ENCODE peak calls at places on chromosome X, in nine cellular contexts. K is AG10803, X is pancreas, M is lower lobe of right lung, A is MCF 10A, L is A673, R is heart right ventricle, J is suprapubic skin, P is body of pancreas. H is an unnamed sample.

GRCh38 chrX:120361906-120362305 is at the start of gene ATP1B4:
- DNase-seq in L (no peak), X (no peak), P (no peak), M (no peak), R (no peak), K (no peak), J (no peak), A (no peak), H (no peak)

GRCh38 chrX:69153060-69153730 is 12.1 kb downstream of the PJA1 start:
- DNase-seq in P (peak), J (no peak), X (no peak), M (no peak), L (no peak), K (peak), A (no peak), R (no peak), H (no peak)

GRCh38 chrX:21973321-21974010 is 33.0 kb downstream of the SMS start:
- DNase-seq in M (no peak), K (no peak), R (no peak), L (no peak), A (no peak), X (no peak), J (no peak), P (no peak), H (no peak)

GRCh38 chrX:39491548-39492297 is 606.0 kb downstream of the BCOR start:
- DNase-seq in K (no peak), L (no peak), J (no peak), A (no peak), P (peak), R (no peak), X (no peak), M (no peak), H (no peak)

GRCh38 chrX:104343408-104344129 is 88.8 kb upstream of the ESX1 start:
- DNase-seq in A (peak), K (peak), P (peak), L (peak), J (no peak), R (peak), X (peak), M (no peak), H (no peak)

GRCh38 chrX:24466025-24466424 is 939 bp downstream of the PDK3 start:
- DNase-seq in R (no peak), K (no peak), J (no peak), L (no peak), M (no peak), X (no peak), P (no peak), A (no peak), H (no peak)

GRCh38 chrX:154051210-154051810 is 31.6 kb upstream of the IRAK1 start:
- DNase-seq in L (peak), J (no peak), M (peak), A (peak), P (peak), K (peak), X (peak), R (peak), H (peak)

GRCh38 chrX:66625525-66625924 is 13.4 kb downstream of the EDA2R start:
- DNase-seq in J (no peak), M (no peak), R (no peak), K (no peak), P (no peak), X (no peak), A (no peak), L (no peak), H (no peak)

GRCh38 chrX:50483283-50483682 is 12.7 kb upstream of the DGKK start:
- DNase-seq in P (no peak), J (no peak), K (no peak), R (no peak), X (no peak), L (no peak), A (no peak), M (no peak), H (no peak)

GRCh38 chrX:123189318-123189717 is 5.2 kb downstream of the GRIA3 start:
- DNase-seq in K (no peak), R (no peak), M (no peak), P (no peak), J (no peak), X (no peak), A (no peak), L (no peak), H (no peak)

GRCh38 chrX:82677281-82677680 is 830.8 kb upstream of the POU3F4 start:
- DNase-seq in X (no peak), A (peak), J (no peak), K (no peak), R (no peak), L (no peak), M (no peak), P (no peak), H (no peak)

GRCh38 chrX:38205037-38205436 is 15.6 kb downstream of the SRPX start:
- DNase-seq in J (no peak), L (no peak), P (no peak), R (no peak), X (no peak), K (no peak), A (no peak), M (no peak), H (no peak)

GRCh38 chrX:38206542-38206941 is 14.1 kb downstream of the SRPX start:
- DNase-seq in X (no peak), L (no peak), R (no peak), A (no peak), J (no peak), K (peak), P (no peak), M (no peak), H (no peak)

DNA sequence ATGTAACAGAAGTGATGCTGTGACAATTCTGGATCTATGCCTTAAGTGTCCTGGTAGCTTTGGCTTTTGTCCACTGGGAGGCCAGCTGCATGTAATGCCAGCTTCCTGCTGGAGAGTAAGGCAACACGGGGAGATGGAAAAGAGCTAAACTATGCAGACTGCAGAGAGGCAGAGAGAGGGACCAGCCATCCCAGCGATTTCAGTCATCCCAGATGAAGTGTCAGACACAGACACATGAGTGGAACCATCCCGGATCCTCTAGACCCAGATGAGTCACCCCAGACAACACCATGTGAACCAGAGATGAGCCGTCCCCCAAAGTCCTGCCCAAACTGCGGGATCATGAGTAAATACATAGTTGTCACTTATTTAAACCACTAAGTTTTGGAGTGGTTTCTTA is 14.6 kb downstream of the SRPX start:
- DNase-seq in X (no peak), J (no peak), P (no peak), K (peak), A (no peak), R (no peak), L (no peak), M (no peak), H (no peak)
- TF ChIP-seq CTCF in X (no peak), J (no peak), P (no peak), K (peak), A (no peak), R (no peak), L (no peak), M (no peak), H (no peak)

DNA sequence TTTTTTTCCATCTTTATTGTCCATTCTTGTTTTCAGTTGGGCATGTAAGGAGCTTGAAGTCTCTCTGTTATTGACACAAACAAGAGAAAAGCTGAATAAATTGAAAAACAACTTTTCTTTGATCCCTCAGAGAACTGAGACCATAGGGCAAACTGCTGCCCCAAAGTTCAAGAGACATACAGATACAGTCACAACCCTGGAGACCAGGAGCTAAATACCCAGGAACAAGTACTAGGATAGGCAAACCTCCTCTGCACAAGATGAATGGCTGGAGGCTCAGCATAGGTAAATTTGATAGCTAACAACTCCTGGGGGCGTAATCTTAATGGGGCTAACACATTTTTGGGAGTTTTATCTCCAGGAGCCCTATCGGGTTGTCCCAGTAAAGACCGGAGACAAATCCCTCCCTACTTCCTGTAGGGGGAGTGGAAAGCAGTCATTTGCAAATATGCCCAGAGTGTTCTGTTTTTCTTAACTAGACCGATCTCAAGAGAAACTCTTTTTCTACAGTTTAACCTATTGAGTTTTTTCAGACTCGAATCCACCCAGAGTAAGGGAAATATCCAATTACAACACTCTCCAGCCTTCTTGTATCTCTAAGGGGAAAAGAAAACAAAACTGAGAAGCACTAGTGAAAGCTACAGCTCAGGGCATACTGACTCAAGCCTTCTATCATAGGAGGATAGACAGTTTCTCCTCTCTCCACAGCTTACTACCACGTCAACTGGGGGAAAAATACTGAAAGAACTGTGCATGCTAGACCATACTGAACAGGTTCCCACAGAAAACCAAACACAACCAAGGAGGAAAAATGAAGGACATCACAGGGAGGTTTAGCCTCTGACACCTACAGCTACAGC is 23.1 kb downstream of the MAGEA8 start:
- DNase-seq in L (peak), P (no peak), A (peak), K (peak), J (no peak), M (no peak), R (no peak), X (no peak), H (no peak)
- TF ChIP-seq CTCF in L (peak), P (no peak), A (no peak), K (peak), J (no peak), M (no peak), R (no peak), X (no peak), H (no peak)

DNA sequence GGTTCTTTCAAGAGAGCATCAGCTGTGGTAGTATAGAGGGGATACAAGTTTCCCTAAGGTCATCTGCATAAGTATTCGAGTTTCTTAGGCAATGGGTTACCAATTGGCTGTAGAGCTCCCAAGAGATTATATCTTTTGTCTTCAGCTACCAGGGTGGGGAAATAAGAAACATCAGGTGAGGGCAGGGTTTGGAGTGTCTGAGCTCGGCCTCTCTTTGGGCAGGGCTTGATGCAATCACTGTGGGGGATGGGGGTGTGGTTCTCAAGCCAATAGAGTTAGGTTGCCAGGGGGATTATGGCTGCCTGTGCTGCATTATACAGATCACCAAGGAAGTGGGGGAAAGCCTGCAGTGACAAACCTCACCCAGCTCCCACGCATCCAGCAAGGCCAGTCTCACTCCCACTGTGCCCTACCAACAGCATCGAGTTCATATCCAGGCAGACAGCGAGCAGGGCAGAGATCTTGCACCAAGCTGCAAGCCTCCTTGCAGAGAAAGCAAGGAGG is 172.1 kb upstream of the MAGEE2 start:
- DNase-seq in J (no peak), M (no peak), R (no peak), A (no peak), L (no peak), P (no peak), K (no peak), X (no peak), H (no peak)
- TF ChIP-seq CTCF in J (no peak), M (no peak), R (no peak), A (no peak), L (no peak), P (no peak), K (no peak), X (no peak), H (no peak)

DNA sequence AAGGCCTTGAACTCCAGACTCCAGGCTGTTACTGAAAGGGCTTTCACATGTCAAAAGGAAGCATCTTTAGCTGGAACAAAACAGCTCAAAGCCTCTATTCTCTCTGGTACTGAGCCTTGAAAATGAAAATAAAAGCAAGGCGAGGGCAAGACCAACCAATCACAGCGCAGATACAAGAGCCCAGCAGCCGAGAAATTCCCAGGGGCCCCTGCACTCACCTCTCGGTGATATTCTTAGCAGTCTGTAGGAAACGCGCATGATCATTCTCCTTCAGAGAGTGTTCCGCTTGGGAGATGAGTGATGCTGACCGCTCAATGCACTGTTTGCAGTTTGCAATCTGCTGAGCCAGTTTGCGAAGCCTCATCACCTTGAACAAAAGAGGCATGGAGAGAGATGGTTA is 138.1 kb downstream of the MID1 start:
- DNase-seq in X (no peak), M (no peak), A (no peak), J (no peak), L (no peak), K (no peak), P (no peak), R (peak), H (no peak)
- TF ChIP-seq CTCF in X (no peak), M (no peak), A (no peak), J (no peak), L (no peak), K (no peak), P (no peak), R (no peak), H (no peak)

GRCh38 chrX:1537031-1537715 is at the start of gene P2RY8:
- DNase-seq in L (peak), M (peak), X (peak), J (peak), A (peak), K (peak), P (peak), R (peak), H (peak)
- TF ChIP-seq CTCF in L (no peak), M (no peak), X (no peak), J (no peak), A (no peak), K (no peak), P (no peak), R (no peak), H (no peak)

DNA sequence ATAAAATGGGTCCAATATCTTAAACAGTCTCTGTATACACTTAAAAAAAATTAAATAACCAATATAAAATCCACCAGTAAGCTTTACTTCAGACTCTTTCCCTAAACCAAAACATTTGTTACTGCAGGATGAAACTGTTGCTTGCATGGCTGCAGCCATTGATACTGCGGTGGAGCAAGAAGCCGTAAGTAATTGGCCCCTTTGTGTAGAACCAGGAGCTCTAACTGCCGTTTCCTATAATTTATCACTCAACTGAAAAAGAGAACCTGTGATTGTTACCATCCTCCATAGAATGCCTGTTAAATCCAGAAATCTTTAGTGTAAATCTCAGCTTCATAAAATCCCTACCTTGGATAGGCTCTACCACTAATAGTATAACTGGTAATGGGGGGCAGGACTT is 62.6 kb downstream of the KIF4A start:
- DNase-seq in K (no peak), P (no peak), J (no peak), X (no peak), R (no peak), M (no peak), L (no peak), A (no peak), H (no peak)
- TF ChIP-seq CTCF in K (no peak), P (no peak), J (no peak), X (no peak), R (no peak), M (no peak), L (no peak), A (no peak), H (no peak)

GRCh38 chrX:11678174-11678573 is 12.5 kb upstream of the ARHGAP6 start:
- DNase-seq in A (peak), J (no peak), R (no peak), P (no peak), X (no peak), K (no peak), M (no peak), L (no peak), H (no peak)
- TF ChIP-seq CTCF in A (no peak), J (no peak), R (no peak), P (no peak), X (no peak), K (peak), M (no peak), L (peak), H (no peak)

H was measured in omental fat pad.